ENCODE peak calls at places on chromosomes 11 and 22, in six cellular contexts. G, I, E, Y, B and V are unnamed samples.

GRCh38 chr11:82775736-82776346 is 42.2 kb upstream of the FAM181B start:
- DNase-seq in G (peak), I (peak), E (peak), Y (peak), B (peak), V (no peak)

GRCh38 chr22:31603081-31603525 is 58.9 kb downstream of the PISD start:
- DNase-seq in G (no peak), I (no peak), E (no peak), Y (no peak), B (no peak), V (no peak)

GRCh38 chr11:208917-209260 is 1.4 kb downstream of the RIC8A start:
- DNase-seq in G (no peak), I (no peak), E (no peak), Y (peak), B (no peak), V (no peak)

GRCh38 chr11:66475349-66476172 is 4.7 kb upstream of the DPP3 start:
- DNase-seq in G (no peak), I (no peak), E (no peak), Y (no peak), B (no peak), V (no peak)

GRCh38 chr11:122556605-122557004 is 98.9 kb upstream of the UBASH3B start:
- DNase-seq in G (no peak), I (no peak), E (no peak), Y (peak), B (peak), V (peak)

GRCh38 chr22:39242809-39243442 is 1.9 kb downstream of the PDGFB start:
- DNase-seq in G (peak), I (no peak), E (peak), Y (no peak), B (no peak), V (peak)

GRCh38 chr11:100576044-100577021 is 110.8 kb upstream of the ARHGAP42 start:
- DNase-seq in G (peak), I (no peak), E (peak), Y (peak), B (peak), V (no peak)

GRCh38 chr11:35144811-35145210 is 5.8 kb downstream of the CD44 start:
- DNase-seq in G (peak), I (no peak), E (peak), Y (no peak), B (peak), V (no peak)

GRCh38 chr22:35324762-35325161 is 25.1 kb downstream of the TOM1 start:
- DNase-seq in G (no peak), I (no peak), E (no peak), Y (no peak), B (no peak), V (no peak)

GRCh38 chr11:13160302-13160701 is 117.3 kb upstream of the BMAL1 start:
- DNase-seq in G (no peak), I (no peak), E (no peak), Y (no peak), B (no peak), V (no peak)

GRCh38 chr11:37504925-37505324 is 906.9 kb upstream of the RAG2 start:
- DNase-seq in G (peak), I (peak), E (peak), Y (no peak), B (peak), V (no peak)

GRCh38 chr11:1146311-1146864 is 11.4 kb upstream of the MUC5AC start:
- DNase-seq in G (no peak), I (no peak), E (no peak), Y (no peak), B (no peak), V (no peak)

GRCh38 chr11:96484361-96484760 is 94.5 kb downstream of the JRKL start:
- DNase-seq in G (no peak), I (no peak), E (no peak), Y (no peak), B (no peak), V (no peak)

GRCh38 chr22:44147036-44147645 is 33.6 kb upstream of the PARVG start:
- DNase-seq in G (no peak), I (no peak), E (no peak), Y (no peak), B (no peak), V (no peak)

GRCh38 chr11:117289795-117290194 is 1.4 kb upstream of the BACE1-AS start:
- DNase-seq in G (no peak), I (no peak), E (no peak), Y (no peak), B (no peak), V (no peak)

GRCh38 chr11:40029406-40029805 is 1430.0 kb downstream of the LRRC4C start:
- DNase-seq in G (no peak), I (no peak), E (peak), Y (no peak), B (no peak), V (no peak)
- H3K4me3 ChIP-seq in G (peak), I (no peak), E (no peak), Y (no peak), B (no peak), V (no peak)

DNA sequence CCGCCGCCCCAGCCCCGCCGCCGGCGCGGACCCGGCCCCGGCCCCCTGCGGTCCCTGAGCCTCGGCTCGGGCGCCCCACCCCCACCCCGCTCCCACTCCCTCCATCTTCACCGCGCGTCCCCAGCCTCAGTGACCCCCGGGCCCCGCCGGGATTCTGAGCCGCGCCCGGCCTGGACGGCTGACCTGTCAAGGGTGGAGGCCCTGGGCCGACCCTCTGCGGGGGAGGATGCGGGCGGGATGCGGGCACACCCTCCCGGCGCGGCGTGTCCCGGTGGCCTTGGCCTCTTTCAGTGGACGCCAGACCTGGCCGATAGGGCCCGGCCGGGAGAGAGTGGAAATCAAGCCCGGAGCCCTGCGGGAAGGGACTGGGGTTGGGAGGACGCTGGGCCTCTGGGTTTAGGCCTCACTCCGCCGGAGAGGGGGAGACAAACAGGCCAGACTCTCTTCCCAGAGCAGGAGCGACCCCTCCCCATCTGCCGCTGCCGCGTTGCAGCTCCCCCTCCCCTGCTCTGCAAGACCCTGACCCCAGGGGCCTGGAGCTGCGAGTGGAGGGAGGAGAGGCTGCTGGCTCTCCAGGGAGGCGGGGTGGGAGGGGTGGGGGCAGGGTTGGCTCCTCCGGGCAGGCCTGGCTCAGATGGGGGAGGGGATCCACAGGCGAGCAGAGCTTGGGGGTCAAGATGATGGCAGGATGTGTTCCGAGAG is 525 bp downstream of the MAPK8IP2 start:
- DNase-seq in G (no peak), I (no peak), E (no peak), Y (peak), B (no peak), V (no peak)
- H3K4me3 ChIP-seq in G (no peak), I (no peak), E (no peak), Y (peak), B (no peak), V (no peak)

GRCh38 chr22:22458896-22459588 is 49.5 kb downstream of the ZNF280B start:
- DNase-seq in G (no peak), I (no peak), E (no peak), Y (no peak), B (no peak), V (no peak)
- H3K4me3 ChIP-seq in G (no peak), I (no peak), E (no peak), Y (no peak), B (no peak), V (no peak)

GRCh38 chr11:128331317-128331716 is 256.0 kb downstream of the ETS1 start:
- DNase-seq in G (no peak), I (no peak), E (no peak), Y (no peak), B (no peak), V (no peak)

GRCh38 chr11:128330203-128330602 is 257.2 kb downstream of the ETS1 start:
- DNase-seq in G (no peak), I (no peak), E (no peak), Y (no peak), B (no peak), V (no peak)

GRCh38 chr11:128335729-128336128 is 251.6 kb downstream of the ETS1 start:
- DNase-seq in G (no peak), I (no peak), E (no peak), Y (no peak), B (no peak), V (no peak)

GRCh38 chr11:128336203-128336602 is 251.2 kb downstream of the ETS1 start:
- DNase-seq in G (peak), I (peak), E (peak), Y (no peak), B (peak), V (no peak)

GRCh38 chr11:128334311-128335044 is 252.9 kb downstream of the ETS1 start:
- DNase-seq in G (no peak), I (no peak), E (no peak), Y (no peak), B (no peak), V (no peak)
- H3K4me3 ChIP-seq in G (no peak), I (no peak), E (no peak), Y (no peak), B (no peak), V (no peak)